ENCODE peak calls at places on chromosomes 12 and 14, in seven cellular contexts. One of them, this sample, is unnamed.

GRCh38 chr12:106299193-106299794 is 3.2 kb upstream of the TCP11L2 start:
- DNase-seq in HCT116: no peak
- DNase-seq in tibial nerve: no peak
- DNase-seq in sigmoid colon: no peak
- DNase-seq in NB4: no peak
- DNase-seq in body of pancreas: no peak
- DNase-seq in GM12892: no peak
- DNase-seq in this sample: no peak

GRCh38 chr14:75170797-75171196 is 5.6 kb downstream of the TMED10 start:
- DNase-seq in HCT116: no peak
- DNase-seq in sigmoid colon: no peak
- DNase-seq in tibial nerve: no peak
- DNase-seq in body of pancreas: no peak
- DNase-seq in NB4: no peak
- DNase-seq in GM12892: no peak
- DNase-seq in this sample: no peak

GRCh38 chr14:69475194-69475818 is 9.2 kb upstream of the PLEKHD1 start:
- DNase-seq in body of pancreas: no peak
- DNase-seq in HCT116: no peak
- DNase-seq in GM12892: no peak
- DNase-seq in NB4: peak
- DNase-seq in sigmoid colon: no peak
- DNase-seq in tibial nerve: no peak
- DNase-seq in this sample: peak

GRCh38 chr12:105107176-105107496 is 395 bp upstream of the WASHC4 start:
- DNase-seq in tibial nerve: peak
- DNase-seq in GM12892: no peak
- DNase-seq in body of pancreas: no peak
- DNase-seq in NB4: peak
- DNase-seq in sigmoid colon: peak
- DNase-seq in HCT116: peak
- DNase-seq in this sample: no peak

GRCh38 chr12:82672811-82673495 is 13.8 kb upstream of the TMTC2 start:
- DNase-seq in HCT116: no peak
- DNase-seq in body of pancreas: no peak
- DNase-seq in sigmoid colon: no peak
- DNase-seq in NB4: no peak
- DNase-seq in GM12892: no peak
- DNase-seq in tibial nerve: no peak
- DNase-seq in this sample: no peak

GRCh38 chr14:51554339-51554920 is 97.3 kb upstream of the FRMD6 start:
- DNase-seq in sigmoid colon: no peak
- DNase-seq in HCT116: no peak
- DNase-seq in body of pancreas: no peak
- DNase-seq in NB4: no peak
- DNase-seq in tibial nerve: no peak
- DNase-seq in GM12892: no peak
- DNase-seq in this sample: peak

GRCh38 chr14:67392728-67393314 is 19.1 kb downstream of the PLEK2 start:
- DNase-seq in NB4: no peak
- DNase-seq in sigmoid colon: no peak
- DNase-seq in tibial nerve: no peak
- DNase-seq in body of pancreas: no peak
- DNase-seq in GM12892: no peak
- DNase-seq in HCT116: no peak
- DNase-seq in this sample: no peak

GRCh38 chr12:47776471-47777143 is 3.6 kb downstream of the SLC48A1 start:
- DNase-seq in tibial nerve: no peak
- DNase-seq in HCT116: no peak
- DNase-seq in NB4: peak
- DNase-seq in sigmoid colon: peak
- DNase-seq in body of pancreas: no peak
- DNase-seq in GM12892: no peak
- DNase-seq in this sample: no peak

GRCh38 chr12:91877461-91878230 is 268.0 kb downstream of the BTG1 start:
- DNase-seq in GM12892: no peak
- DNase-seq in NB4: no peak
- DNase-seq in body of pancreas: no peak
- DNase-seq in tibial nerve: no peak
- DNase-seq in HCT116: no peak
- DNase-seq in sigmoid colon: no peak
- DNase-seq in this sample: no peak

GRCh38 chr12:122935318-122935717 is 30.9 kb downstream of the ABCB9 start:
- DNase-seq in body of pancreas: no peak
- DNase-seq in sigmoid colon: no peak
- DNase-seq in tibial nerve: no peak
- DNase-seq in GM12892: no peak
- DNase-seq in HCT116: no peak
- DNase-seq in NB4: no peak
- DNase-seq in this sample: no peak

GRCh38 chr12:122932207-122932606 is 34.1 kb downstream of the ABCB9 start:
- DNase-seq in HCT116: no peak
- DNase-seq in tibial nerve: no peak
- DNase-seq in sigmoid colon: no peak
- DNase-seq in body of pancreas: no peak
- DNase-seq in GM12892: no peak
- DNase-seq in NB4: no peak
- DNase-seq in this sample: no peak

GRCh38 chr12:122937622-122938091 is 28.6 kb downstream of the ABCB9 start:
- DNase-seq in GM12892: no peak
- DNase-seq in HCT116: no peak
- DNase-seq in body of pancreas: no peak
- DNase-seq in NB4: peak
- DNase-seq in sigmoid colon: no peak
- DNase-seq in tibial nerve: no peak
- DNase-seq in this sample: no peak

GRCh38 chr12:122939151-122939550 is 27.1 kb downstream of the ABCB9 start:
- DNase-seq in HCT116: no peak
- DNase-seq in NB4: no peak
- DNase-seq in sigmoid colon: no peak
- DNase-seq in GM12892: no peak
- DNase-seq in body of pancreas: no peak
- DNase-seq in tibial nerve: no peak
- DNase-seq in this sample: no peak

GRCh38 chr12:122934722-122935121 is 31.5 kb downstream of the ABCB9 start:
- DNase-seq in tibial nerve: no peak
- DNase-seq in sigmoid colon: no peak
- DNase-seq in GM12892: no peak
- DNase-seq in HCT116: no peak
- DNase-seq in body of pancreas: no peak
- DNase-seq in NB4: peak
- DNase-seq in this sample: no peak
- TF ChIP-seq POLR2A in tibial nerve: no peak
- TF ChIP-seq POLR2A in sigmoid colon: no peak
- TF ChIP-seq POLR2A in GM12892: no peak
- TF ChIP-seq POLR2A in HCT116: no peak
- TF ChIP-seq POLR2A in body of pancreas: no peak
- TF ChIP-seq POLR2A in NB4: no peak
- TF ChIP-seq POLR2A in this sample: no peak

DNA sequence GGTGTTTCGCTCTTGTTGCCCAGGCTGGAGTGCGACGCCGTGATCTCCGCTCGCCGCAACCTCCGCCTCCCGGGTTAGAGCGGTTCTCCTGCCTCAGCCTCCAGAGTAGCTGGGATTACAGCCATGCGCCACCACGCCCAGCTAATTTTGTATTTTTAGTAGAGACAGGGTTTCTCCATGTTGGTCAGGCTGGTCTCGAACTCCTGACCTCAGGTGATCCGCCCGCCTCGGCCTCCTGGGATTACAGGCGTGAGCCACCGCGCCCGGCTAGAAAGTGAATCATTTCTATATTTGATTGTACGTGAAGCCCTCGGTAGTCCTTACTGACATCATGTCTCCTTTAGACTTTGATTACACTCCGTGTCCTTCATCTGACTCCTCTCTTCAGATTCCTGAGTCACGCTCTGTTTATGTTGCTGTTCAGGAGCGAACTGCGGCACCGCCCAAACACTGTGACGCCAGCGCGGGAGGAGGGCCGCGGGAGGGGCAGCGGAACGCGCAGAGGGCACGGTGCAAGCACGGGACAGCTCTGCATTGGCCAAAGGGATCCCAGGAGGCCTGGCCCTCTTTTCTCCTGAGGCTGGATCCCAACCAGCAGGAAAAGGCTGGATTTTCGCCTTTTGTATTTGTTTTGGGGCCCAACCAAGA is 578 bp upstream of the GABARAPL1 start:
- DNase-seq in tibial nerve: peak
- DNase-seq in body of pancreas: peak
- DNase-seq in sigmoid colon: peak
- DNase-seq in NB4: peak
- DNase-seq in HCT116: peak
- DNase-seq in GM12892: peak
- DNase-seq in this sample: peak
- TF ChIP-seq POLR2A in tibial nerve: peak
- TF ChIP-seq POLR2A in body of pancreas: peak
- TF ChIP-seq POLR2A in sigmoid colon: peak
- TF ChIP-seq POLR2A in NB4: no peak
- TF ChIP-seq POLR2A in HCT116: no peak
- TF ChIP-seq POLR2A in GM12892: no peak
- TF ChIP-seq POLR2A in this sample: no peak

DNA sequence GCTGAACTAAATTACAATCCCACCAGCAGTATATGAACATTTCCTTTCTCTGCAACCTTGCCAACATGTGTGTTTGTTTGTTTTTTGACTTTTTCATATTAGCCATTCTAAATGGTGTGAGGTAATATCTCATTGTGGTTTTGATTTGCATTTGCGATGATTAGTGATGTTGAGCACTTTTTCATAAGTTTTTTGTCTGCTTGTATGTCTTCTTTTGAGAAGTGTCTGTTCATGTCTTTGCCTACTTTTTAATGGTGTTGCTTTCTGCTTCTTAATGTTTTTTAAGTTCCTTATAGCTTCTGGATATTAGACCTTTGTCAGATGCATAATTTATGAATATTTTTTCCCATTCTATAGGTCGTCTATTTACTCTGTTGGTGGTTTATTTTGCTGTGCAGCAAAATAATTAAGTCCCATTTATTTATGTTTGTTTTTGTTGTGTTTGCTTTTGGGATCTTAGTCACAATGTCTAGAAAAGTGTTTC is 1262.9 kb downstream of the FSCB start:
- DNase-seq in tibial nerve: no peak
- DNase-seq in body of pancreas: no peak
- DNase-seq in GM12892: no peak
- DNase-seq in NB4: no peak
- DNase-seq in HCT116: no peak
- DNase-seq in sigmoid colon: no peak
- DNase-seq in this sample: no peak
- TF ChIP-seq POLR2A in tibial nerve: no peak
- TF ChIP-seq POLR2A in body of pancreas: no peak
- TF ChIP-seq POLR2A in GM12892: no peak
- TF ChIP-seq POLR2A in NB4: no peak
- TF ChIP-seq POLR2A in HCT116: no peak
- TF ChIP-seq POLR2A in sigmoid colon: no peak
- TF ChIP-seq POLR2A in this sample: no peak

GRCh38 chr12:45276154-45276553 is 60.3 kb downstream of the ANO6 start:
- DNase-seq in GM12892: no peak
- DNase-seq in tibial nerve: no peak
- DNase-seq in sigmoid colon: no peak
- DNase-seq in HCT116: no peak
- DNase-seq in NB4: no peak
- DNase-seq in body of pancreas: no peak
- DNase-seq in this sample: no peak

GRCh38 chr12:45268672-45269406 is 52.9 kb downstream of the ANO6 start:
- DNase-seq in body of pancreas: peak
- DNase-seq in HCT116: peak
- DNase-seq in GM12892: no peak
- DNase-seq in tibial nerve: peak
- DNase-seq in sigmoid colon: peak
- DNase-seq in NB4: peak
- DNase-seq in this sample: peak

GRCh38 chr12:45278447-45278846 is 62.6 kb downstream of the ANO6 start:
- DNase-seq in body of pancreas: no peak
- DNase-seq in NB4: no peak
- DNase-seq in HCT116: no peak
- DNase-seq in sigmoid colon: no peak
- DNase-seq in tibial nerve: no peak
- DNase-seq in GM12892: no peak
- DNase-seq in this sample: no peak

GRCh38 chr12:45269407-45269741 is 53.5 kb downstream of the ANO6 start:
- DNase-seq in NB4: no peak
- DNase-seq in GM12892: no peak
- DNase-seq in sigmoid colon: no peak
- DNase-seq in HCT116: no peak
- DNase-seq in body of pancreas: no peak
- DNase-seq in tibial nerve: no peak
- DNase-seq in this sample: no peak

DNA sequence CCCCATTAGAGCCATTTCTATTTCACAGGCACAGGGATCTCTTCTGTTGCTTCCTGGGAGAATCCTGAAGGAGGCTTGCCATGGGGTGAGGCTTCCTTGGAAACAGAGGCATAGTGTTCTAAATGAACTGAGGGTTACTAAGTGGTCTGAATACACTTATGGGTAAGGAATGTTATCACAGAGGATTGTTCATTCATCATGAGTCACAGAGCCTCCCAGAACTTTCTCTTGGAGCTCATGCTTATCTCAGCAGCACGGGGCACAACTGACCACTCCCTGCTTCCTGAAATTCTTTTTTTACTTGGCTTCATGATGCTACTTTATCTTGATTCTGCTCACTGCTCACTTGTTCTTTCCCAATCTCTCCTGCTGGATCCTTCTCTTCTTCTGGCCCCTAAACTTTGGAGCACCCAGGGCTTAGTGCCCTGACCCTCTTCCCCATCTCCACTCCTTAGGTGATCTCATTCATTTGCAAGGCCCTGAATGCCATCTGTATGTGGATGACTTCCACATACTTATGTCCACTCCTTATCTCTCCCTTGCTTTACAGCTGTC is 57.9 kb downstream of the ANO6 start:
- DNase-seq in HCT116: peak
- DNase-seq in sigmoid colon: no peak
- DNase-seq in NB4: no peak
- DNase-seq in body of pancreas: no peak
- DNase-seq in tibial nerve: peak
- DNase-seq in GM12892: no peak
- DNase-seq in this sample: peak
- TF ChIP-seq POLR2A in HCT116: no peak
- TF ChIP-seq POLR2A in sigmoid colon: no peak
- TF ChIP-seq POLR2A in NB4: no peak
- TF ChIP-seq POLR2A in body of pancreas: no peak
- TF ChIP-seq POLR2A in tibial nerve: no peak
- TF ChIP-seq POLR2A in GM12892: no peak
- TF ChIP-seq POLR2A in this sample: no peak

DNA sequence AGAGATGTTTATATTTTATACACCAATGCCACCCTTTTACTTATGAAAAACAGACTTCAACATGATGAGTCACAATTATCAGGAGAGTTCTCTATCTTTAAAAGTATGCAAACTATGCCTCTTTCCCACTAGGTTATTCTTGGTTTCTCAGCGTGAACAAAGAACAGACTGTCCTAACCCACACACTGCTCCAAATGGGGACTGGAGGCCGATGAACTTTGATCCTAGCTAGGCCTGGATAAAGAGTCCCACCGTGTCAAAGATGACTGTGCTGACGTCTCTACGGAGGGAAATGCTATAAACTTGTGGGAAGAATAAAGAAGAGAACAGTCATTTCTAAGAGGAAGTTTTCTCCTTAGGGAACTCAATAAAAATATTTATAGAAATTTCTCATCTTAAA is 160.1 kb downstream of the EPS8 start:
- DNase-seq in HCT116: peak
- DNase-seq in sigmoid colon: peak
- DNase-seq in GM12892: no peak
- DNase-seq in body of pancreas: peak
- DNase-seq in NB4: peak
- DNase-seq in tibial nerve: peak
- DNase-seq in this sample: peak
- TF ChIP-seq POLR2A in HCT116: no peak
- TF ChIP-seq POLR2A in sigmoid colon: no peak
- TF ChIP-seq POLR2A in GM12892: no peak
- TF ChIP-seq POLR2A in body of pancreas: no peak
- TF ChIP-seq POLR2A in NB4: no peak
- TF ChIP-seq POLR2A in tibial nerve: no peak
- TF ChIP-seq POLR2A in this sample: no peak